ENCODE peak calls at places on chromosomes 16 and 17, in four cellular contexts. L is lung, P is cardiac fibroblast, H is K562. F is an unnamed sample.

GRCh38 chr17:63988741-63989621 is 9.2 kb upstream of the PRR29 start:
- DNase-seq in H (no peak), P (no peak), L (no peak), F (no peak)

GRCh38 chr17:37737971-37738370 is 6.9 kb downstream of the HNF1B start:
- DNase-seq in P (peak), H (no peak), L (no peak), F (no peak)

GRCh38 chr16:67150058-67150832 is 553 bp downstream of the B3GNT9 start:
- DNase-seq in P (peak), L (no peak), H (no peak), F (no peak)

GRCh38 chr17:17833664-17834357 is 3.0 kb downstream of the SREBF1 start:
- DNase-seq in H (no peak), L (no peak), P (no peak), F (no peak)

GRCh38 chr17:40450175-40450574 is 6.9 kb downstream of the IGFBP4 start:
- DNase-seq in H (peak), L (no peak), P (peak), F (no peak)

GRCh38 chr16:74064120-74064735 is 232.4 kb upstream of the PSMD7 start:
- DNase-seq in L (no peak), P (no peak), H (no peak), F (no peak)

GRCh38 chr16:31003744-31004143 is 6.7 kb downstream of the STX1B start:
- DNase-seq in L (no peak), P (no peak), H (no peak), F (no peak)

GRCh38 chr17:8941520-8941919 is 24.0 kb downstream of the PIK3R5 start:
- DNase-seq in L (no peak), H (no peak), P (no peak), F (no peak)

DNA sequence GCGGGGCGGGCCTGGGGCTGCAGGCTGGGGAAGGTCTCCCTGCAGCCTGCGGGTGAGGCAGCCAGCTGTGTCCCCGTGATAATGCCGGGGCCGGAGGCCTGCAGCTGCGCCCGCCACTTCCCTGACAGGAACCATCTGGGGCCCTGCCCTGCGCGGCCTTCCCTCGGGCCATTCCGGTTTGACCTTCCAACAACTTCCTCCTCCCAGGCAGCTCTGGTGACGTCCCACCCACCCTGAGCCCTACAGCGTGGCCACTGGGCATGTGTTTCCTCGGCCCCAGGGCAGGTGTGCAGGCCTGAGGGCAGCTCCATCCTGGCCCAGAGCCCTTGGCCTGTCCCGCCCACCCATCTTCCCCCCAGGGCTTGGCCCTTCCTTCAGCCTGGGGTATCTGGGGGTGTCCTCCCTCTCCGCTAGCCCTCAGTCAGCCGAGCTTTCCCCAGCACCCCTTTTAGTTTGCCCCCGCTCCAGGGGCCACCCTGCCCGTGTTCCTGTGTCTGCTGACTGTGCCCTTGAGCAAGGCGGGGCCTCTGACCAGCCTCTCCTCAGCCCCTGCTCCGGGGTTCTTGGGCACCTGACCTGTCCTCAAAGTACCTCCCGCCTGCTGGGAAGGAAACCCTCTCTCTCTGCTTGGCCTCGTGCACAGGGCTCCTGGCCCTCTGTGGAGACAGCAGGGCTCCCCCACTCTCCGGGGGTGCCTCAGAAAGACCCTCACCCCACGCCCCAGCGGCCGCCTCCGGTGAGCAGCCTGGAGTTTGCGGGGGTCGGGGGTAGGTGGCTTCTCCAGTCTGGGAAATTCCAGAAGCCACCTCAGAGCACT is at the start of gene CBFA2T3:
- DNase-seq in H (peak), P (no peak), L (peak), F (no peak)
- H3K4me3 ChIP-seq in H (peak), P (no peak), L (no peak), F (no peak)

GRCh38 chr16:83768976-83769375 is 38.8 kb upstream of the HSBP1 start:
- DNase-seq in H (no peak), P (no peak), L (no peak), F (no peak)
- H3K4me3 ChIP-seq in H (no peak), P (no peak), L (no peak), F (no peak)

DNA sequence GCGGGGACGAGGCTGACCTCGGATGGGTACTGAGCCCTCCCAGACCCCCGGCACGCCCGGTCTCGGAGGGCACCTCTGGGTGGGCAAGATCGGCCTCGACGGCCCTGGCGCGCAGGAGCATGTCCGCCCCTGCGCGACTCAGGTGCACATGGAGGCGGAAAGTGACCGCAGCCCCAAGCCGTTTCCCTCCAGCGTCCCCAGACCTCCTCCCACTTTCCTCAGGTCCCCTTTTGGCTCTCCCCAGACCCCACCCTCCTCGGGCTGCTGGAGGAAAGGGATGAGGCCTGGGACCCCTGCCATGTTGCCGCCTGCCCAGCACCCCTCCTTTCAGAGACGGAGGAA is 10.0 kb downstream of the RPL19 start:
- DNase-seq in P (no peak), L (no peak), H (no peak), F (no peak)
- H3K4me3 ChIP-seq in P (peak), L (no peak), H (no peak), F (peak)

GRCh38 chr17:76866774-76867577 is 1.2 kb upstream of the MGAT5B start:
- DNase-seq in L (no peak), H (no peak), P (peak), F (no peak)
- H3K4me3 ChIP-seq in L (no peak), H (no peak), P (no peak), F (no peak)

GRCh38 chr16:21276090-21276489 is 2.0 kb downstream of the CRYM start:
- DNase-seq in H (no peak), P (no peak), L (no peak), F (no peak)
- H3K4me3 ChIP-seq in H (no peak), P (no peak), L (no peak), F (no peak)

DNA sequence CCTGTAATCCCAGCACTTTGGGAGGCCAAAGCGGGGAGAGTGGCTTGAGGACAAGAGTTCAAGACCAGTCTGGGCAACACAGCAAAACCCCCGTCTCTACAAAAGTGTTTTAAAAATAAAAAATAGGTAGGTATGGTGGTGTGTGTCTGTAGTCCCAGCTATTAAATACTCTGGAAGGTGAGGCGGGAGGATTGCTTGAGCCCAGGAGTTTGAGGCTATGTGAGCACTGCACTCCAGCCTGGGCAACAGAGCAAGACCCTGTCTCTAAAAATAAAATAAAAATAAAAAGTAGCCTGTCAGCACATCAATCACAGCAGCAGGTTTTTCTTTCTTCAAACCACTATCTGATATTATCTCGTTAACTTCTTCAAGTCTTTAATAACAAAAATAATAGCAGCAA is 1.6 kb downstream of the USP31 start:
- DNase-seq in H (no peak), P (no peak), L (no peak), F (no peak)
- H3K4me3 ChIP-seq in H (no peak), P (no peak), L (peak), F (no peak)

GRCh38 chr16:89411335-89411850 is 79.0 kb downstream of the ANKRD11 start:
- DNase-seq in H (no peak), P (no peak), L (no peak), F (no peak)
- H3K4me3 ChIP-seq in H (no peak), P (no peak), L (no peak), F (no peak)

DNA sequence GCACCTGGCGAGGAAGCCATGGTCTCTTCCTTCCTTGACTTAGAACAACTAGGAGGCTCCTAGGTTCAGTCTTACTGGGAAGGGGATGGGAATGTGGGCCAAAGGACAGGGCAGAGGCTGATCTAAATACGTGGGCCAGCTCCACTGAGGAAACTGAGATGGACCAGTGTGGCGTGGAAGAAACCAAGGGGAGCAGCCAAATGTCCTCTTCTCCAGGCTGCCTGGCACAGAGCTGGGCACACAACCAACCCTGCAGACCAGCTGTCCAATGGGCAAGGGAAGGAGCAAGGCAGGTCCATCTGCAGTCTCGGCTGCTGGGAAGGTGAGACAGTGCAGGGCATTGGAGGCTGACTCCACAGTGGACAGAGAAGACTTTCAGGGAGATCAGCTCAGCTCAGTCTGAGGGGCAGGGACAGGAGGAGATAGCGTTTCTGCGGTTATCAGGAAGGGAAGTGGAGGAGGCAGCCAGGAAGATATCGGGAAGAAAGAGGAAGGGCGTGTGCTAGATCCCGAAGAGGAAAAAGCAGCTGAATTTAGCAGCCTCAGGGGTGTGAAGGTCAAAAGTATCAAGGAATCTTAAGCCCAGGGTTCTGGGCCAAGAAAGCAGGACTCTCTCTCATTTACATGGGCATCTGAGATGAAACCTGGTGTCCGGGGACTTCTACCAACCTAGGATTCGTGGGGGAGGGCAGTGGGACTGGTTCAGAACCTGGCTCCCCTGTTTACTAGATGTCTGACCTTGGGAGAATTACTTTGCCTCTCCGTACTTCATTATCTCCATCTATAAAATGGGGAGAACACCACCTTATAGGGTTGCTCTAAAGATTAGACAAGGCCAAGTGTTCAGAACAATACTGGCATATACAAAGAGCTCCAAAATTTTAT is 1.8 kb downstream of the KIFC3 start:
- DNase-seq in L (no peak), H (peak), P (no peak), F (no peak)
- H3K4me3 ChIP-seq in L (no peak), H (peak), P (peak), F (peak)

GRCh38 chr17:61401280-61402072 is 1.8 kb downstream of the TBX2 start:
- DNase-seq in H (no peak), L (no peak), P (peak), F (no peak)
- H3K4me3 ChIP-seq in H (no peak), L (peak), P (peak), F (peak)